ENCODE peak calls at places on chromosomes 12 and 14, in six cellular contexts. One of them, this sample, is unnamed.
A peak's percentile ranks its signal among the peaks of the same experiment; 100 is the strongest.

GRCh38 chr12:130633771-130634170 is 82.3 kb downstream of the RIMBP2 start:
- DNase-seq in heart right ventricle: no peak
- DNase-seq in uterus: no peak
- DNase-seq in dorsolateral prefrontal cortex: peak; percentile 73
- DNase-seq in skeletal muscle cell: no peak
- DNase-seq in aorta: no peak
- DNase-seq in this sample: no peak

GRCh38 chr12:20883288-20883687 is 72.8 kb downstream of the SLCO1B3 start:
- DNase-seq in heart right ventricle: peak; percentile 12
- DNase-seq in uterus: peak; percentile 41
- DNase-seq in dorsolateral prefrontal cortex: no peak
- DNase-seq in skeletal muscle cell: no peak
- DNase-seq in aorta: no peak
- DNase-seq in this sample: no peak

GRCh38 chr12:68581926-68582325 is 28.8 kb upstream of the RAP1B start:
- DNase-seq in heart right ventricle: no peak
- DNase-seq in uterus: no peak
- DNase-seq in dorsolateral prefrontal cortex: no peak
- DNase-seq in skeletal muscle cell: no peak
- DNase-seq in aorta: no peak
- DNase-seq in this sample: no peak

GRCh38 chr12:68901551-68901950 is 31.4 kb downstream of the CPM start:
- DNase-seq in heart right ventricle: no peak
- DNase-seq in uterus: no peak
- DNase-seq in dorsolateral prefrontal cortex: no peak
- DNase-seq in skeletal muscle cell: no peak
- DNase-seq in aorta: no peak
- DNase-seq in this sample: no peak

GRCh38 chr14:39339003-39339402 is 93.2 kb downstream of the FBXO33 start:
- DNase-seq in heart right ventricle: no peak
- DNase-seq in uterus: no peak
- DNase-seq in dorsolateral prefrontal cortex: no peak
- DNase-seq in skeletal muscle cell: no peak
- DNase-seq in aorta: no peak
- DNase-seq in this sample: no peak

GRCh38 chr12:62703011-62703380 is 232.0 kb downstream of the PPM1H start:
- DNase-seq in heart right ventricle: no peak
- DNase-seq in uterus: no peak
- DNase-seq in dorsolateral prefrontal cortex: no peak
- DNase-seq in skeletal muscle cell: no peak
- DNase-seq in aorta: no peak
- DNase-seq in this sample: no peak

GRCh38 chr12:67726868-67727267 is 78.3 kb downstream of the DYRK2 start:
- DNase-seq in heart right ventricle: no peak
- DNase-seq in uterus: no peak
- DNase-seq in dorsolateral prefrontal cortex: no peak
- DNase-seq in skeletal muscle cell: no peak
- DNase-seq in aorta: no peak
- DNase-seq in this sample: no peak

GRCh38 chr12:98002887-98003493 is 512.4 kb upstream of the TMPO start:
- DNase-seq in heart right ventricle: no peak
- DNase-seq in uterus: no peak
- DNase-seq in dorsolateral prefrontal cortex: no peak
- DNase-seq in skeletal muscle cell: no peak
- DNase-seq in aorta: no peak
- DNase-seq in this sample: no peak

GRCh38 chr14:90277581-90278198 is 21.3 kb downstream of the PSMC1 start:
- DNase-seq in heart right ventricle: no peak
- DNase-seq in uterus: no peak
- DNase-seq in dorsolateral prefrontal cortex: no peak
- DNase-seq in skeletal muscle cell: no peak
- DNase-seq in aorta: no peak
- DNase-seq in this sample: no peak

GRCh38 chr12:107829271-107829670 is 54.8 kb downstream of the ASCL4 start:
- DNase-seq in heart right ventricle: no peak
- DNase-seq in uterus: no peak
- DNase-seq in dorsolateral prefrontal cortex: no peak
- DNase-seq in skeletal muscle cell: no peak
- DNase-seq in aorta: no peak
- DNase-seq in this sample: no peak

GRCh38 chr14:36070056-36071043 is 106.2 kb downstream of the PTCSC3 start:
- DNase-seq in heart right ventricle: no peak
- DNase-seq in uterus: no peak
- DNase-seq in dorsolateral prefrontal cortex: peak; percentile 73
- DNase-seq in skeletal muscle cell: peak; percentile 9
- DNase-seq in aorta: no peak
- DNase-seq in this sample: peak; percentile 66

GRCh38 chr12:23555808-23556207 is 393.7 kb downstream of the SOX5 start:
- DNase-seq in heart right ventricle: no peak
- DNase-seq in uterus: no peak
- DNase-seq in dorsolateral prefrontal cortex: no peak
- DNase-seq in skeletal muscle cell: no peak
- DNase-seq in aorta: no peak
- DNase-seq in this sample: no peak

GRCh38 chr12:120534703-120535655 is 823 bp downstream of the RNF10 start:
- DNase-seq in heart right ventricle: peak; percentile 26
- DNase-seq in uterus: peak; percentile 23
- DNase-seq in dorsolateral prefrontal cortex: no peak
- DNase-seq in skeletal muscle cell: peak; percentile 62
- DNase-seq in aorta: peak; percentile 83
- DNase-seq in this sample: peak; percentile 89

GRCh38 chr12:59030415-59030814 is 110.1 kb upstream of the LRIG3 start:
- DNase-seq in heart right ventricle: no peak
- DNase-seq in uterus: no peak
- DNase-seq in dorsolateral prefrontal cortex: no peak
- DNase-seq in skeletal muscle cell: no peak
- DNase-seq in aorta: no peak
- DNase-seq in this sample: peak; percentile 65

GRCh38 chr14:49972199-49972671 is 79.4 kb downstream of the ARF6 start:
- DNase-seq in heart right ventricle: peak; percentile 53
- DNase-seq in uterus: peak; percentile 52
- DNase-seq in dorsolateral prefrontal cortex: no peak
- DNase-seq in skeletal muscle cell: peak; percentile 26
- DNase-seq in aorta: no peak
- DNase-seq in this sample: no peak

GRCh38 chr12:130752692-130753230 is 36.7 kb upstream of the RIMBP2 start:
- DNase-seq in heart right ventricle: no peak
- DNase-seq in uterus: no peak
- DNase-seq in dorsolateral prefrontal cortex: no peak
- DNase-seq in skeletal muscle cell: no peak
- DNase-seq in aorta: no peak
- DNase-seq in this sample: no peak

GRCh38 chr12:20463920-20464524 is 95.7 kb downstream of the PDE3A start:
- DNase-seq in heart right ventricle: no peak
- DNase-seq in uterus: no peak
- DNase-seq in dorsolateral prefrontal cortex: no peak
- DNase-seq in skeletal muscle cell: no peak
- DNase-seq in aorta: no peak
- DNase-seq in this sample: no peak

GRCh38 chr14:23030936-23031335 is 3.8 kb downstream of the PSMB5 start:
- DNase-seq in heart right ventricle: no peak
- DNase-seq in uterus: no peak
- DNase-seq in dorsolateral prefrontal cortex: no peak
- DNase-seq in skeletal muscle cell: no peak
- DNase-seq in aorta: no peak
- DNase-seq in this sample: no peak

GRCh38 chr12:121723200-121723599 is 10.6 kb downstream of the TMEM120B start:
- DNase-seq in heart right ventricle: no peak
- DNase-seq in uterus: no peak
- DNase-seq in dorsolateral prefrontal cortex: no peak
- DNase-seq in skeletal muscle cell: no peak
- DNase-seq in aorta: no peak
- DNase-seq in this sample: no peak

GRCh38 chr12:9888665-9889273 is 7.5 kb downstream of the KLRF2 start:
- DNase-seq in heart right ventricle: no peak
- DNase-seq in uterus: no peak
- DNase-seq in dorsolateral prefrontal cortex: no peak
- DNase-seq in skeletal muscle cell: no peak
- DNase-seq in aorta: no peak
- DNase-seq in this sample: no peak

GRCh38 chr12:47797432-47797831 is 22.3 kb downstream of the HDAC7 start:
- DNase-seq in heart right ventricle: no peak
- DNase-seq in uterus: no peak
- DNase-seq in dorsolateral prefrontal cortex: no peak
- DNase-seq in skeletal muscle cell: no peak
- DNase-seq in aorta: no peak
- DNase-seq in this sample: no peak

GRCh38 chr12:76713130-76713529 is 50.8 kb upstream of the ZDHHC17 start:
- DNase-seq in heart right ventricle: no peak
- DNase-seq in uterus: no peak
- DNase-seq in dorsolateral prefrontal cortex: no peak
- DNase-seq in skeletal muscle cell: no peak
- DNase-seq in aorta: no peak
- DNase-seq in this sample: no peak

GRCh38 chr12:8668441-8668840 is 5.8 kb upstream of the MFAP5 start:
- DNase-seq in heart right ventricle: no peak
- DNase-seq in uterus: no peak
- DNase-seq in dorsolateral prefrontal cortex: no peak
- DNase-seq in skeletal muscle cell: no peak
- DNase-seq in aorta: no peak
- DNase-seq in this sample: no peak

GRCh38 chr12:124536613-124537012 is 30.8 kb downstream of the NCOR2 start:
- DNase-seq in heart right ventricle: no peak
- DNase-seq in uterus: no peak
- DNase-seq in dorsolateral prefrontal cortex: no peak
- DNase-seq in skeletal muscle cell: no peak
- DNase-seq in aorta: no peak
- DNase-seq in this sample: no peak
- H3K4me3 ChIP-seq in heart right ventricle: no peak overlapping the region
- H3K4me3 ChIP-seq in uterus: no peak overlapping the region
- H3K4me3 ChIP-seq in dorsolateral prefrontal cortex: no peak overlapping the region
- H3K4me3 ChIP-seq in skeletal muscle cell: no peak overlapping the region
- H3K4me3 ChIP-seq in aorta: no peak overlapping the region
- H3K4me3 ChIP-seq in this sample: no peak overlapping the region

GRCh38 chr14:101875041-101875725 is 89.2 kb upstream of the DYNC1H1 start:
- DNase-seq in heart right ventricle: no peak
- DNase-seq in uterus: no peak
- DNase-seq in dorsolateral prefrontal cortex: no peak
- DNase-seq in skeletal muscle cell: no peak
- DNase-seq in aorta: no peak
- DNase-seq in this sample: no peak

GRCh38 chr14:101874001-101874400 is 90.4 kb upstream of the DYNC1H1 start:
- DNase-seq in heart right ventricle: no peak
- DNase-seq in uterus: no peak
- DNase-seq in dorsolateral prefrontal cortex: no peak
- DNase-seq in skeletal muscle cell: no peak
- DNase-seq in aorta: no peak
- DNase-seq in this sample: no peak

GRCh38 chr14:101877766-101878165 is 86.6 kb upstream of the DYNC1H1 start:
- DNase-seq in heart right ventricle: no peak
- DNase-seq in uterus: no peak
- DNase-seq in dorsolateral prefrontal cortex: no peak
- DNase-seq in skeletal muscle cell: no peak
- DNase-seq in aorta: no peak
- DNase-seq in this sample: no peak

GRCh38 chr14:101876539-101876938 is 87.8 kb upstream of the DYNC1H1 start:
- DNase-seq in heart right ventricle: peak; percentile 87
- DNase-seq in uterus: peak; percentile 92
- DNase-seq in dorsolateral prefrontal cortex: no peak
- DNase-seq in skeletal muscle cell: peak; percentile 21
- DNase-seq in aorta: no peak
- DNase-seq in this sample: peak; percentile 82

GRCh38 chr14:101875726-101876268 is 88.6 kb upstream of the DYNC1H1 start:
- DNase-seq in heart right ventricle: no peak
- DNase-seq in uterus: no peak
- DNase-seq in dorsolateral prefrontal cortex: no peak
- DNase-seq in skeletal muscle cell: no peak
- DNase-seq in aorta: no peak
- DNase-seq in this sample: no peak
- H3K4me3 ChIP-seq in heart right ventricle: no peak overlapping the region
- H3K4me3 ChIP-seq in uterus: no peak overlapping the region
- H3K4me3 ChIP-seq in dorsolateral prefrontal cortex: no peak overlapping the region
- H3K4me3 ChIP-seq in skeletal muscle cell: no peak overlapping the region
- H3K4me3 ChIP-seq in aorta: no peak overlapping the region
- H3K4me3 ChIP-seq in this sample: no peak overlapping the region

DNA sequence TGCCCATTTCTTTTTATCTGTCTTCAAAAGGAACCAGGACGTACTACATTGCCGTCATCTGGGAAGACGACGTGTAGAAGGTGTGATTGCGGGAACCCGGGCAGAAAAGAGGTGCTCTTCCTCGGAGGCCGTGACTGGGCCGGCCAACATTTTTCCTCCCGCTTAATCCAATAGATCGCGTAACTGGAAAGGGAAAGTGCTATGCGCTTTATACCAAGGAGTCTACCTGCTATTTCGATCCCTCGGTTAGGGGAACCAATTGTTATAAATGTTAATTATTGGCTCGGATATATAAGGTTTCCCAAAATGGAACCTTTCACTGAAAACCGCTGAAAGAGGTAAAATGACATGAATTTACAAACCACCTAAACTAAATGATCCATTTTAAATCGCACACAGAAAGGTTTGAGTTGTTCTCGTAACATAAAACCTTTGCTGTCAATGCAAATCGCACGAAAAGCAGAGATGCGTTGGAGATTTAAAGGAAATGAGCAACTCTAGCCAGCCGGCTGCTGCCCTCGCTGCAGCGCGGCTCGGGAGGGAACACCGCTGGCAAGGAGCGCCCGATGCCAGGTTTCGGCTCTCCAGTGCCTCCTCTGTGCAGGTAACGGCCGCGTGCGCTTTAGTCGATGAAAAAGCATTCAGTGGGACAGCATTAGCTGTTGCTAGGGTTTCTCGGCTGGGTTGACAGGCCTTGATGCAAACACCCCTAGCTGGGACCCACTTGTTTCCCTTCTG is 2.8 kb upstream of the SIX1 start:
- DNase-seq in heart right ventricle: no peak
- DNase-seq in uterus: no peak
- DNase-seq in dorsolateral prefrontal cortex: no peak
- DNase-seq in skeletal muscle cell: no peak
- DNase-seq in aorta: no peak
- DNase-seq in this sample: no peak
- H3K4me3 ChIP-seq in heart right ventricle: no peak overlapping the region
- H3K4me3 ChIP-seq in uterus: no peak overlapping the region
- H3K4me3 ChIP-seq in dorsolateral prefrontal cortex: no peak overlapping the region
- H3K4me3 ChIP-seq in skeletal muscle cell: peak overlapping the region; percentile 79
- H3K4me3 ChIP-seq in aorta: no peak overlapping the region
- H3K4me3 ChIP-seq in this sample: no peak overlapping the region

GRCh38 chr12:129237881-129238280 is 384.6 kb downstream of the GLT1D1 start:
- DNase-seq in heart right ventricle: no peak
- DNase-seq in uterus: no peak
- DNase-seq in dorsolateral prefrontal cortex: no peak
- DNase-seq in skeletal muscle cell: no peak
- DNase-seq in aorta: no peak
- DNase-seq in this sample: no peak
- H3K4me3 ChIP-seq in heart right ventricle: no peak overlapping the region
- H3K4me3 ChIP-seq in uterus: no peak overlapping the region
- H3K4me3 ChIP-seq in dorsolateral prefrontal cortex: no peak overlapping the region
- H3K4me3 ChIP-seq in skeletal muscle cell: no peak overlapping the region
- H3K4me3 ChIP-seq in aorta: no peak overlapping the region
- H3K4me3 ChIP-seq in this sample: no peak overlapping the region

This sample was measured in left lung.